ENCODE peak calls at places on chromosomes 4 and X, in six cellular contexts. W is Panc1, I is mesendoderm, B is tibial artery, D is astrocyte of the spinal cord, V is ascending aorta. Z is an unnamed sample.

GRCh38 chr4:26803462-26803861 is 57.2 kb upstream of the STIM2 start:
- DNase-seq in D (no peak), B (no peak), W (no peak), V (no peak), I (peak), Z (no peak)

GRCh38 chrX:129622757-129623301 is 31.9 kb downstream of the APLN start:
- DNase-seq in V (no peak), B (no peak), W (no peak), I (peak), D (peak), Z (peak)

GRCh38 chrX:9430346-9430745 is 34.5 kb upstream of the TBL1X start:
- DNase-seq in V (no peak), W (no peak), D (no peak), I (no peak), B (no peak), Z (no peak)

GRCh38 chr4:177315767-177316490 is 6.3 kb downstream of the NEIL3 start:
- DNase-seq in D (no peak), W (no peak), I (no peak), V (no peak), B (no peak), Z (no peak)

GRCh38 chrX:87517571-87518141 is at the start of gene KLHL4:
- DNase-seq in V (no peak), I (peak), D (peak), B (no peak), W (no peak), Z (peak)

GRCh38 chr4:111632752-111633151 is 512.5 kb upstream of the FAM241A start:
- DNase-seq in I (no peak), V (no peak), D (no peak), W (no peak), B (no peak), Z (no peak)

GRCh38 chrX:37353646-37354045 is 4.5 kb downstream of the PRRG1 start:
- DNase-seq in I (no peak), B (no peak), D (no peak), V (no peak), W (no peak), Z (no peak)

GRCh38 chr4:21991537-21991936 is 43.0 kb upstream of the KCNIP4 start:
- DNase-seq in I (no peak), V (no peak), B (no peak), W (no peak), D (no peak), Z (no peak)

GRCh38 chr4:118265312-118266144 is 87.3 kb downstream of the PRSS12 start:
- DNase-seq in I (no peak), W (no peak), V (no peak), D (no peak), B (no peak), Z (no peak)

GRCh38 chr4:68176500-68176899 is 46.8 kb upstream of the TMPRSS11F start:
- DNase-seq in D (no peak), B (no peak), I (peak), V (no peak), W (no peak), Z (peak)

GRCh38 chr4:175560628-175561027 is 251.4 kb downstream of the GPM6A start:
- DNase-seq in I (peak), V (no peak), B (no peak), D (peak), W (peak), Z (no peak)

GRCh38 chr4:25280210-25280609 is 32.4 kb upstream of the ZCCHC4 start:
- DNase-seq in I (no peak), V (no peak), B (no peak), D (no peak), W (no peak), Z (no peak)

GRCh38 chr4:171235516-171235915 is 577.7 kb upstream of the GALNTL6 start:
- DNase-seq in V (no peak), B (no peak), I (no peak), W (no peak), D (no peak), Z (no peak)

GRCh38 chrX:45710081-45710801 is 509.6 kb upstream of the DIPK2B start:
- DNase-seq in W (peak), V (no peak), B (no peak), I (no peak), D (peak), Z (no peak)

GRCh38 chrX:40064055-40064597 is 33.6 kb downstream of the BCOR start:
- DNase-seq in W (no peak), I (no peak), V (no peak), B (no peak), D (no peak), Z (peak)

GRCh38 chr4:107693132-107693531 is 26.9 kb downstream of the PAPSS1 start:
- DNase-seq in D (no peak), V (no peak), W (no peak), I (no peak), B (no peak), Z (no peak)

GRCh38 chr4:140092094-140092820 is 61.7 kb downstream of the MAML3 start:
- DNase-seq in B (no peak), V (no peak), D (no peak), W (no peak), I (peak), Z (peak)

GRCh38 chrX:87582453-87582852 is 64.9 kb downstream of the KLHL4 start:
- DNase-seq in W (no peak), I (no peak), V (no peak), B (no peak), D (no peak), Z (no peak)

GRCh38 chr4:113502476-113502875 is 259.1 kb downstream of the CAMK2D start:
- DNase-seq in B (no peak), I (no peak), W (no peak), V (no peak), D (no peak), Z (no peak)

GRCh38 chr4:4735136-4735754 is 124.2 kb upstream of the MSX1 start:
- DNase-seq in D (no peak), I (no peak), B (no peak), V (no peak), W (no peak), Z (no peak)

GRCh38 chr4:7041851-7042696 is 1.1 kb upstream of the TADA2B start:
- DNase-seq in W (no peak), D (no peak), V (no peak), B (peak), I (no peak), Z (peak)

GRCh38 chrX:44873415-44874270 is 655 bp downstream of the KDM6A start:
- DNase-seq in B (peak), W (no peak), I (peak), V (no peak), D (peak), Z (peak)

GRCh38 chr4:91092398-91092955 is 965.3 kb downstream of the CCSER1 start:
- DNase-seq in D (no peak), W (no peak), B (no peak), I (no peak), V (no peak), Z (no peak)

GRCh38 chr4:8159522-8160232 is 1.1 kb upstream of the ABLIM2 start:
- DNase-seq in V (no peak), D (no peak), I (no peak), W (no peak), B (no peak), Z (no peak)

GRCh38 chrX:103415068-103415467 is 38.7 kb downstream of the BEX3 start:
- DNase-seq in D (no peak), B (no peak), V (no peak), I (no peak), W (no peak), Z (no peak)

GRCh38 chrX:54808109-54808604 is 612 bp downstream of the MAGED2 start:
- DNase-seq in B (peak), W (no peak), V (no peak), I (no peak), D (no peak), Z (peak)

GRCh38 chr4:80229590-80229989 is 32.3 kb downstream of the PRDM8 start:
- DNase-seq in D (no peak), I (no peak), V (no peak), B (no peak), W (no peak), Z (no peak)

GRCh38 chr4:56078866-56079265 is 130.1 kb downstream of the CEP135 start:
- DNase-seq in I (no peak), V (no peak), D (peak), B (no peak), W (no peak), Z (no peak)

GRCh38 chr4:156084312-156084811 is 130.7 kb upstream of the CTSO start:
- DNase-seq in W (no peak), D (no peak), B (no peak), I (no peak), V (no peak), Z (no peak)

GRCh38 chr4:169283114-169283509 is 12.4 kb upstream of the SH3RF1 start:
- DNase-seq in I (no peak), D (peak), V (no peak), B (no peak), W (peak), Z (no peak)

GRCh38 chr4:163922302-163922701 is 427.8 kb downstream of the TMA16 start:
- DNase-seq in B (no peak), W (no peak), I (no peak), V (no peak), D (no peak), Z (no peak)

GRCh38 chrX:21932277-21932996 is 8.1 kb upstream of the SMS start:
- DNase-seq in V (no peak), W (peak), D (peak), I (no peak), B (peak), Z (no peak)

GRCh38 chr4:107248571-107248970 is 212.5 kb upstream of the DKK2 start:
- DNase-seq in V (no peak), I (no peak), B (no peak), W (no peak), D (peak), Z (no peak)

GRCh38 chrX:24851776-24852175 is 158.1 kb downstream of the POLA1 start:
- DNase-seq in I (no peak), W (no peak), V (no peak), D (no peak), B (no peak), Z (no peak)

GRCh38 chr4:16262188-16262587 is 35.9 kb upstream of the TAPT1 start:
- DNase-seq in V (no peak), W (no peak), I (no peak), D (no peak), B (no peak), Z (no peak)

GRCh38 chrX:17559728-17560379 is 177.4 kb upstream of the SCML1 start:
- DNase-seq in W (no peak), D (peak), V (no peak), B (peak), I (peak), Z (peak)

GRCh38 chrX:33336783-33337182 is 125.4 kb upstream of the DMD start:
- DNase-seq in D (peak), I (peak), B (no peak), W (no peak), V (no peak), Z (no peak)

GRCh38 chrX:33339219-33339618 is 127.9 kb upstream of the DMD start:
- DNase-seq in W (no peak), D (no peak), I (peak), B (no peak), V (no peak), Z (no peak)
- H3K4me3 ChIP-seq in W (no peak), D (no peak), I (no peak), B (peak), V (peak), Z (no peak)

GRCh38 chrX:74422029-74422352 is 698 bp downstream of the SLC16A2 start:
- DNase-seq in V (no peak), D (no peak), W (no peak), B (no peak), I (no peak), Z (peak)
- H3K4me3 ChIP-seq in V (peak), D (peak), W (peak), B (peak), I (peak), Z (peak)

GRCh38 chrX:120727503-120727902 is 97.6 kb upstream of the C1GALT1C1 start:
- DNase-seq in V (no peak), I (no peak), D (no peak), W (no peak), B (no peak), Z (no peak)
- H3K4me3 ChIP-seq in V (no peak), I (no peak), D (no peak), W (no peak), B (no peak), Z (no peak)

DNA sequence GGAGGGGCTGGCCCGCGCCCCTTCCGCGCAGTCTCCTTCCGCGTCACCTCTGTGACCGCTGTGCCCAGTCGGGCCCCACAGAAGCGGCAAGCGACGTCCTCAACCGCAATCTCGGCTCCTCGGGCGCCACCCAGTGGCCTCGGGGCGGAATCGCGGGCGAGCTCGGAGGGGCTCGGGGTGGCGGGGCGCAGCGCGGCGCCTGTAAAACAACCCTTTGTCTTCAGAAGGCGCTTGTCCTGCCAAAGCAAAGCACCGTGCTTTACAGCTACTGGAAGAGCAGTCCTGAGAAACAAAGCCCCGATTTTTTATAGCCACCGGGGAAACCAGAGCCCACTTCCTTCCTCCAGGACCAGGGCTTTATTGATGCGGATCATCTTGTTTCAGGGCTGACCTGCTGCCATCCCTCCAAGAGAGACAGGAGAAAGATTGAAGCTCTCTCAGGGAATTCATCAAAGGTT is 37.3 kb upstream of the CDKN2AIP start:
- DNase-seq in I (peak), V (peak), W (peak), B (peak), D (peak), Z (peak)
- H3K4me3 ChIP-seq in I (no peak), V (peak), W (peak), B (peak), D (peak), Z (peak)

GRCh38 chrX:154827194-154827593 is 7.3 kb downstream of the SMIM9 start:
- DNase-seq in W (no peak), D (no peak), B (no peak), V (no peak), I (no peak), Z (no peak)

GRCh38 chrX:154824638-154825037 is 9.8 kb downstream of the SMIM9 start:
- DNase-seq in D (no peak), I (no peak), W (no peak), B (no peak), V (no peak), Z (no peak)

GRCh38 chrX:154829102-154829501 is 5.4 kb downstream of the SMIM9 start:
- DNase-seq in D (no peak), V (no peak), I (no peak), B (no peak), W (no peak), Z (no peak)

GRCh38 chrX:154829926-154830442 is 4.5 kb downstream of the SMIM9 start:
- DNase-seq in D (no peak), W (no peak), B (no peak), I (peak), V (no peak), Z (peak)

DNA sequence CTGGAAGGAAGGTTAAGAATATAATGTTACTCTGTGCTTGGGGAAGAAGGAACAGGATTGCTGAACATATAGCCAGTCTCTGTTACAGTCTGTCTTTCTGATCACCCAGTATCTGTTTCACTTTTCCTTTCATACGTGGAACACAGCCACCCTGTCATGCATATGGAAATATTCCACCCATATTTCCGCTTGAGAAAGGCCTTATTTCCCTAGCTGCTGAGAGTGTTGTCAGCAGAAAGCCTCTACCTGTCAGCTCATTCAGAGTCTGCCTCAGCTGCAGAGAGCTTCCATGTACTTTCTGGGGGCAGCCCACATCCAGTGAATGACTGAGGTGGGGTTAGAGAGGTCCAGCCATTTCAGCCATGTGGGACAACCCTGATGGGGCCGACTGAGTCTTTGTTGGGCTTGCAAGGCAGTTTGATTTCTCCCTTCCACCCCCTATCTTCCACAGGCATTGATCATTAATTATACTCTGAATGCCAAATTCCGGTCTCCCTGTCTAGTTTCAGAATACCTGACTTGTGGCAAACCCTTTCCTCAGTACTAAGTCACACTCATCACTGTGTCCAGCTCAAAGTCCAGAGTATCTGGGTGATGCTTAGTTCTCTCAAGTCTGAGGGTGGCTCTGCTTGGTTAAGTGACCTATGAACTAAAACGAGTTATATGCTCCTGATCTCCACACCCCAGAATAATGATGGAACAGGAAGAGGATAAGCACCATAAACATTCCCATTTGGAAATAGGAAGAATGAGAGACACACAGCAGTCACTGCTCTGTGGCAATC is 6.6 kb downstream of the SMIM9 start:
- DNase-seq in V (no peak), D (no peak), W (no peak), B (no peak), I (no peak), Z (no peak)
- H3K4me3 ChIP-seq in V (no peak), D (no peak), W (no peak), B (no peak), I (no peak), Z (no peak)

GRCh38 chr4:76250962-76251361 is 559 bp upstream of the FAM47E start:
- DNase-seq in I (no peak), V (no peak), W (no peak), D (no peak), B (no peak), Z (peak)
- H3K4me3 ChIP-seq in I (no peak), V (peak), W (peak), D (peak), B (peak), Z (peak)

GRCh38 chrX:28639502-28639901 is 52.3 kb downstream of the IL1RAPL1 start:
- DNase-seq in B (no peak), I (no peak), V (no peak), W (no peak), D (peak), Z (no peak)
- H3K4me3 ChIP-seq in B (no peak), I (no peak), V (no peak), W (no peak), D (no peak), Z (no peak)

DNA sequence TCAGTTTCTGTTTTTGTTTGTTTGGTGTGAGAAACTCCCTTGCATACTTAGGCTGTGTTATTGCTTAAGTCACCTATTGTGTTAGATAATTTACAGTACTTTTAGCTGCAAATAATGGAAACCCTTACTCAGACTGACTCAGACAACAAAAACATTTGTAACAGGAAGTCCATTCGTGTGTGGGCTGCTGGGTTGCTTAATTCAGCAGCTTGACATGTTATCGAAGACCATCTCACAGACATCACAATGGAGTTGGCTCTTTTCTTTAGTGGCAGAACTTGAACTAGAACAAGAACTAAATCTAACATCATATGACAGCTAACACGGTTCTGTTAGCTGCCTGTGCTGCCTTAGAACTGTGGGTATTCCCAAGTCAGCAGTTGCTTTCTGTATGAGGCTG is 9.9 kb upstream of the GABRE start:
- DNase-seq in V (no peak), W (peak), B (no peak), D (peak), I (no peak), Z (no peak)
- H3K4me3 ChIP-seq in V (no peak), W (no peak), B (no peak), D (no peak), I (no peak), Z (no peak)

GRCh38 chr4:42710761-42711160 is 53.9 kb upstream of the ATP8A1 start:
- DNase-seq in D (no peak), W (no peak), I (no peak), B (no peak), V (no peak), Z (no peak)

GRCh38 chr4:42710329-42710728 is 53.4 kb upstream of the ATP8A1 start:
- DNase-seq in V (no peak), B (no peak), W (no peak), D (no peak), I (no peak), Z (no peak)

GRCh38 chr4:42715807-42716482 is 59.0 kb upstream of the ATP8A1 start:
- DNase-seq in I (no peak), B (no peak), W (no peak), V (no peak), D (no peak), Z (no peak)

GRCh38 chr4:42713371-42713770 is 56.5 kb upstream of the ATP8A1 start:
- DNase-seq in B (no peak), V (no peak), D (no peak), I (no peak), W (no peak), Z (no peak)

DNA sequence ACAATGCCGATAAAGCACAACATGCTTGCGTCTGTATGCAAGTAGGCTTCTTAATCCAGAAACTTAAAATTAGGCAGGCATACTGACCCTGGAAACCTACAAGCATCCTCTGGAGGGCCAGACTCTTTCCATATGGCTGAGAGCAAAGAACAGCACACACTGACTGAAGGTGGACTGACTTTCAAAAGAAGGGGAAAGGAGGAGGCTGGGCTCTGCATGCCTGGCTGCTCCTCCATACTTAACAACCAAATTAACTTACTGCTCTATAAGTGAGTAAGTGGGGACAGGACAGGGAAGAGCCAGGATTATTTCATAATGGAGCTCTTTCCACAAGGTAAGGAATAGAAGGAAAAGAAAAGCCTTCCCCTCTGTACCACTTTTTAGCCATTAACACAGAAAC is 55.9 kb upstream of the ATP8A1 start:
- DNase-seq in I (no peak), D (no peak), B (no peak), W (no peak), V (no peak), Z (no peak)
- H3K4me3 ChIP-seq in I (no peak), D (no peak), B (no peak), W (no peak), V (no peak), Z (no peak)

Z was measured in H7.